ENCODE peak calls at places on chromosomes 6 and 20, in six cellular contexts. N, R, F, D, C and L are unnamed samples.

GRCh38 chr6:90712165-90712564 is 125.3 kb upstream of the MAP3K7 start:
- DNase-seq in N (no peak), R (no peak), F (no peak), D (no peak), C (no peak), L (no peak)

GRCh38 chr6:63792846-63793245 is 157.2 kb downstream of the PHF3 start:
- DNase-seq in N (no peak), R (no peak), F (no peak), D (no peak), C (no peak), L (no peak)

GRCh38 chr6:29705389-29706231 is 17.6 kb upstream of the HLA-F start:
- DNase-seq in N (no peak), R (no peak), F (peak), D (peak), C (no peak), L (peak)

GRCh38 chr6:147131728-147132127 is 72.5 kb upstream of the STXBP5 start:
- DNase-seq in N (no peak), R (no peak), F (no peak), D (peak), C (no peak), L (peak)

GRCh38 chr6:118317581-118318563 is 230.2 kb upstream of the PLN start:
- DNase-seq in N (no peak), R (no peak), F (no peak), D (no peak), C (no peak), L (no peak)

GRCh38 chr6:111793711-111794111 is 79.5 kb downstream of the FYN start:
- DNase-seq in N (peak), R (peak), F (no peak), D (no peak), C (no peak), L (no peak)

GRCh38 chr6:31811645-31812044 is 3.4 kb downstream of the HSPA1L start:
- DNase-seq in N (no peak), R (no peak), F (no peak), D (no peak), C (no peak), L (no peak)

GRCh38 chr20:63483834-63484233 is 11.4 kb upstream of the KCNQ2 start:
- DNase-seq in N (no peak), R (no peak), F (no peak), D (peak), C (no peak), L (no peak)

GRCh38 chr20:23340524-23340923 is 10.1 kb upstream of the NXT1 start:
- DNase-seq in N (no peak), R (no peak), F (peak), D (peak), C (no peak), L (peak)

GRCh38 chr6:154509421-154510143 is 903 bp downstream of the CNKSR3 start:
- DNase-seq in N (no peak), R (peak), F (peak), D (no peak), C (no peak), L (peak)

GRCh38 chr6:129110687-129111343 is 227.9 kb downstream of the LAMA2 start:
- DNase-seq in N (no peak), R (no peak), F (no peak), D (no peak), C (no peak), L (no peak)

GRCh38 chr6:35275861-35276260 is 16.3 kb downstream of the ZNF76 start:
- DNase-seq in N (no peak), R (no peak), F (no peak), D (no peak), C (no peak), L (no peak)

GRCh38 chr6:134640975-134641429 is 308.9 kb downstream of the ALDH8A1 start:
- DNase-seq in N (peak), R (peak), F (peak), D (peak), C (no peak), L (peak)

GRCh38 chr6:64012351-64013060 is 376.9 kb downstream of the PHF3 start:
- DNase-seq in N (no peak), R (no peak), F (peak), D (peak), C (peak), L (peak)

GRCh38 chr6:37531026-37531425 is 31.3 kb upstream of the CCDC167 start:
- DNase-seq in N (no peak), R (no peak), F (no peak), D (no peak), C (no peak), L (no peak)

GRCh38 chr6:166998256-166999144 is 697 bp upstream of the CEP43 start:
- DNase-seq in N (no peak), R (peak), F (peak), D (no peak), C (no peak), L (peak)

GRCh38 chr6:130189691-130190459 is 32.9 kb downstream of the SAMD3 start:
- DNase-seq in N (no peak), R (no peak), F (no peak), D (no peak), C (no peak), L (no peak)

GRCh38 chr20:1112908-1113307 is 5.5 kb upstream of the PSMF1 start:
- DNase-seq in N (no peak), R (no peak), F (no peak), D (no peak), C (no peak), L (no peak)

GRCh38 chr6:132235596-132236280 is 165.5 kb downstream of the MOXD1 start:
- DNase-seq in N (no peak), R (no peak), F (no peak), D (peak), C (no peak), L (peak)

GRCh38 chr6:50185006-50185405 is 135.3 kb upstream of the DEFB112 start:
- DNase-seq in N (no peak), R (no peak), F (no peak), D (peak), C (peak), L (peak)

GRCh38 chr20:31608256-31608980 is 3.3 kb downstream of the ID1 start:
- DNase-seq in N (no peak), R (no peak), F (peak), D (peak), C (peak), L (no peak)

GRCh38 chr6:136609878-136610706 is 59.9 kb upstream of the MAP7 start:
- DNase-seq in N (no peak), R (no peak), F (peak), D (peak), C (no peak), L (peak)

GRCh38 chr20:46199198-46199597 is 81.1 kb downstream of the CD40 start:
- DNase-seq in N (no peak), R (peak), F (no peak), D (no peak), C (no peak), L (no peak)

GRCh38 chr20:25346349-25346748 is 44.3 kb downstream of the ABHD12 start:
- DNase-seq in N (no peak), R (no peak), F (no peak), D (no peak), C (no peak), L (no peak)

GRCh38 chr20:12827796-12828406 is 180.9 kb upstream of the SPTLC3 start:
- DNase-seq in N (no peak), R (no peak), F (no peak), D (peak), C (no peak), L (no peak)

GRCh38 chr6:107603029-107603428 is 113.1 kb downstream of the SOBP start:
- DNase-seq in N (no peak), R (no peak), F (no peak), D (no peak), C (no peak), L (no peak)

GRCh38 chr6:96153775-96154174 is 138.0 kb downstream of the FUT9 start:
- DNase-seq in N (no peak), R (no peak), F (no peak), D (peak), C (no peak), L (no peak)

GRCh38 chr6:127971945-127972391 is 71.1 kb upstream of the THEMIS start:
- DNase-seq in N (peak), R (no peak), F (no peak), D (peak), C (no peak), L (no peak)

GRCh38 chr6:100479180-100480035 is 14.7 kb upstream of the SIM1 start:
- DNase-seq in N (no peak), R (no peak), F (peak), D (peak), C (no peak), L (peak)

GRCh38 chr6:122621638-122622037 is 11.4 kb downstream of the PKIB start:
- DNase-seq in N (no peak), R (no peak), F (no peak), D (no peak), C (no peak), L (no peak)

GRCh38 chr6:87155920-87156600 is 695 bp downstream of the ZNF292 start:
- DNase-seq in N (peak), R (peak), F (peak), D (peak), C (no peak), L (peak)

GRCh38 chr6:138105880-138106664 is 1.1 kb downstream of the PERP start:
- DNase-seq in N (no peak), R (no peak), F (peak), D (peak), C (peak), L (peak)

GRCh38 chr6:163354779-163355431 is 59.6 kb upstream of the QKI start:
- DNase-seq in N (no peak), R (no peak), F (no peak), D (peak), C (no peak), L (no peak)

GRCh38 chr20:54123587-54124180 is 50.1 kb downstream of the CYP24A1 start:
- DNase-seq in N (no peak), R (no peak), F (peak), D (peak), C (peak), L (peak)

GRCh38 chr6:29815118-29815750 is 12.4 kb upstream of the HLA-G start:
- DNase-seq in N (no peak), R (no peak), F (no peak), D (no peak), C (no peak), L (no peak)

GRCh38 chr20:24650091-24650490 is 180.7 kb downstream of the SYNDIG1 start:
- DNase-seq in N (no peak), R (no peak), F (no peak), D (no peak), C (no peak), L (no peak)

GRCh38 chr20:4844766-4845465 is 123.2 kb downstream of the PRND start:
- DNase-seq in N (no peak), R (no peak), F (no peak), D (no peak), C (no peak), L (no peak)

GRCh38 chr6:32317532-32317931 is 54.2 kb downstream of the TSBP1 start:
- DNase-seq in N (no peak), R (no peak), F (no peak), D (no peak), C (no peak), L (no peak)

GRCh38 chr20:48722737-48723191 is 105.0 kb downstream of the PREX1 start:
- DNase-seq in N (no peak), R (peak), F (no peak), D (peak), C (no peak), L (no peak)

GRCh38 chr20:53609501-53610445 is 16.1 kb upstream of the ZNF217 start:
- DNase-seq in N (peak), R (peak), F (peak), D (peak), C (no peak), L (no peak)